ENCODE peak calls at places on chromosome 12, in ten cellular contexts. R is GM23338, C is left ventricle myocardium inferior, G is BJ, U is sigmoid colon, S is body of pancreas, T is colonic mucosa, F is HL-60, K is cardiac fibroblast, H is adrenal gland. M is an unnamed sample.

GRCh38 chr12:9651265-9651729 is 18.2 kb upstream of the CLEC2D start:
- DNase-seq in R (no peak), C (no peak), G (peak), U (no peak), S (no peak), T (no peak), F (peak), K (peak), H (no peak), M (no peak)

GRCh38 chr12:75812341-75813018 is 219.1 kb downstream of the PHLDA1 start:
- DNase-seq in R (peak), C (no peak), G (peak), U (no peak), S (no peak), T (no peak), F (no peak), K (peak), H (no peak), M (no peak)

GRCh38 chr12:55965941-55966407 is at the start of gene PMEL:
- DNase-seq in R (peak), C (no peak), G (no peak), U (peak), S (no peak), T (peak), F (no peak), K (no peak), H (no peak), M (no peak)

GRCh38 chr12:72246370-72246769 is 25.8 kb upstream of the TRHDE start:
- DNase-seq in R (no peak), C (no peak), G (no peak), U (no peak), S (no peak), T (no peak), F (no peak), K (no peak), H (no peak), M (no peak)

GRCh38 chr12:39102474-39103209 is 197.3 kb upstream of the CPNE8 start:
- DNase-seq in R (no peak), C (no peak), G (no peak), U (no peak), S (no peak), T (no peak), F (no peak), K (peak), H (no peak), M (no peak)

GRCh38 chr12:31833541-31833840 is 104.7 kb upstream of the AMN1 start:
- DNase-seq in R (no peak), C (no peak), G (no peak), U (no peak), S (no peak), T (no peak), F (no peak), K (no peak), H (no peak), M (no peak)

GRCh38 chr12:6322352-6322751 is 11.9 kb downstream of the PLEKHG6 start:
- DNase-seq in R (no peak), C (no peak), G (no peak), U (no peak), S (no peak), T (no peak), F (no peak), K (no peak), H (peak), M (no peak)

GRCh38 chr12:90514325-90514724 is 440.7 kb downstream of the CCER1 start:
- DNase-seq in R (no peak), C (no peak), G (peak), U (no peak), S (no peak), T (no peak), F (no peak), K (peak), H (no peak), M (no peak)

GRCh38 chr12:56988207-56988739 is 18.1 kb downstream of the ZBTB39 start:
- DNase-seq in R (peak), C (no peak), G (no peak), U (no peak), S (no peak), T (no peak), F (peak), K (peak), H (no peak), M (no peak)

GRCh38 chr12:132622437-132623071 is 4.0 kb downstream of the P2RX2 start:
- DNase-seq in R (no peak), C (no peak), G (peak), U (no peak), S (no peak), T (no peak), F (no peak), K (peak), H (peak), M (no peak)

GRCh38 chr12:63894132-63894531 is 49.6 kb downstream of the SRGAP1 start:
- DNase-seq in R (no peak), C (no peak), G (no peak), U (no peak), S (no peak), T (no peak), F (peak), K (no peak), H (no peak), M (no peak)

GRCh38 chr12:38289396-38289795 is 27.2 kb upstream of the ALG10B start:
- DNase-seq in R (no peak), C (no peak), G (no peak), U (no peak), S (no peak), T (no peak), F (no peak), K (no peak), H (no peak), M (no peak)

GRCh38 chr12:44915958-44916357 is 39.8 kb upstream of the NELL2 start:
- DNase-seq in R (no peak), C (no peak), G (no peak), U (no peak), S (no peak), T (no peak), F (no peak), K (no peak), H (no peak), M (no peak)

GRCh38 chr12:104750061-104750460 is 208.0 kb downstream of the SLC41A2 start:
- DNase-seq in R (no peak), C (no peak), G (peak), U (no peak), S (no peak), T (no peak), F (peak), K (peak), H (no peak), M (peak)

GRCh38 chr12:45674583-45674982 is 54.9 kb upstream of the ARID2 start:
- DNase-seq in R (no peak), C (peak), G (peak), U (peak), S (no peak), T (no peak), F (no peak), K (peak), H (peak), M (no peak)

GRCh38 chr12:124994435-124994975 is 1.1 kb downstream of the BRI3BP start:
- DNase-seq in R (peak), C (no peak), G (no peak), U (no peak), S (peak), T (peak), F (peak), K (no peak), H (no peak), M (no peak)

GRCh38 chr12:30795660-30796507 is 41.1 kb upstream of the CAPRIN2 start:
- DNase-seq in R (peak), C (peak), G (no peak), U (peak), S (peak), T (peak), F (no peak), K (peak), H (peak), M (no peak)

GRCh38 chr12:44703311-44703910 is 172.7 kb downstream of the NELL2 start:
- DNase-seq in R (no peak), C (no peak), G (no peak), U (no peak), S (no peak), T (no peak), F (no peak), K (no peak), H (no peak), M (no peak)

GRCh38 chr12:106331594-106331993 is 26.0 kb upstream of the POLR3B start:
- DNase-seq in R (peak), C (no peak), G (no peak), U (no peak), S (no peak), T (no peak), F (no peak), K (no peak), H (no peak), M (no peak)

GRCh38 chr12:116150001-116150400 is 127.5 kb downstream of the MED13L start:
- DNase-seq in R (no peak), C (no peak), G (no peak), U (no peak), S (no peak), T (no peak), F (no peak), K (no peak), H (peak), M (no peak)

GRCh38 chr12:74538491-74539258 is 1.0 kb downstream of the ATXN7L3B start:
- DNase-seq in R (no peak), C (no peak), G (no peak), U (no peak), S (peak), T (peak), F (peak), K (peak), H (no peak), M (no peak)

GRCh38 chr12:52604859-52605258 is 3.6 kb upstream of the KRT72 start:
- DNase-seq in R (no peak), C (no peak), G (no peak), U (no peak), S (no peak), T (no peak), F (no peak), K (no peak), H (no peak), M (no peak)

GRCh38 chr12:32545413-32545970 is 133.6 kb upstream of the DNM1L start:
- DNase-seq in R (no peak), C (no peak), G (no peak), U (no peak), S (no peak), T (no peak), F (peak), K (peak), H (no peak), M (no peak)

GRCh38 chr12:47121146-47121545 is 41.4 kb upstream of the AMIGO2 start:
- DNase-seq in R (no peak), C (no peak), G (no peak), U (no peak), S (no peak), T (no peak), F (no peak), K (no peak), H (no peak), M (no peak)

GRCh38 chr12:126247936-126248335 is 1182.7 kb downstream of the AACS start:
- DNase-seq in R (no peak), C (no peak), G (no peak), U (no peak), S (no peak), T (no peak), F (no peak), K (no peak), H (no peak), M (no peak)

GRCh38 chr12:27193854-27194544 is 50.1 kb upstream of the STK38L start:
- DNase-seq in R (no peak), C (peak), G (peak), U (peak), S (peak), T (no peak), F (no peak), K (peak), H (no peak), M (no peak)

GRCh38 chr12:95239216-95239615 is 21.6 kb downstream of the VEZT start:
- DNase-seq in R (no peak), C (no peak), G (no peak), U (no peak), S (no peak), T (no peak), F (no peak), K (no peak), H (no peak), M (no peak)

GRCh38 chr12:95231190-95231589 is 13.6 kb downstream of the VEZT start:
- DNase-seq in R (no peak), C (no peak), G (no peak), U (no peak), S (no peak), T (no peak), F (no peak), K (peak), H (no peak), M (no peak)

GRCh38 chr12:26771861-26772260 is 61.1 kb downstream of the ITPR2 start:
- DNase-seq in R (no peak), C (no peak), G (no peak), U (no peak), S (no peak), T (no peak), F (no peak), K (no peak), H (no peak), M (no peak)

GRCh38 chr12:95116341-95116740 is 42.9 kb upstream of the NR2C1 start:
- DNase-seq in R (no peak), C (no peak), G (no peak), U (no peak), S (no peak), T (no peak), F (no peak), K (no peak), H (no peak), M (no peak)

GRCh38 chr12:49538740-49539403 is at the start of gene KCNH3:
- DNase-seq in R (peak), C (peak), G (no peak), U (peak), S (peak), T (peak), F (peak), K (peak), H (peak), M (peak)

GRCh38 chr12:120775862-120776552 is 50.4 kb downstream of the ACADS start:
- DNase-seq in R (no peak), C (no peak), G (no peak), U (no peak), S (no peak), T (no peak), F (no peak), K (peak), H (no peak), M (no peak)
- TF ChIP-seq CTCF in R (no peak), C (peak), G (no peak), U (no peak), S (no peak), T (no peak), F (no peak), K (no peak), H (no peak), M (no peak)

GRCh38 chr12:12406762-12407161 is 49.9 kb downstream of the BORCS5 start:
- DNase-seq in R (no peak), C (no peak), G (no peak), U (no peak), S (no peak), T (no peak), F (no peak), K (no peak), H (no peak), M (no peak)

GRCh38 chr12:12403264-12404248 is 46.7 kb downstream of the BORCS5 start:
- DNase-seq in R (no peak), C (no peak), G (no peak), U (no peak), S (no peak), T (peak), F (peak), K (peak), H (no peak), M (no peak)

GRCh38 chr12:12408265-12408690 is 51.4 kb downstream of the BORCS5 start:
- DNase-seq in R (no peak), C (no peak), G (no peak), U (no peak), S (no peak), T (no peak), F (no peak), K (no peak), H (no peak), M (no peak)

GRCh38 chr12:12404297-12404696 is 47.4 kb downstream of the BORCS5 start:
- DNase-seq in R (peak), C (no peak), G (no peak), U (no peak), S (no peak), T (no peak), F (no peak), K (no peak), H (no peak), M (no peak)

DNA sequence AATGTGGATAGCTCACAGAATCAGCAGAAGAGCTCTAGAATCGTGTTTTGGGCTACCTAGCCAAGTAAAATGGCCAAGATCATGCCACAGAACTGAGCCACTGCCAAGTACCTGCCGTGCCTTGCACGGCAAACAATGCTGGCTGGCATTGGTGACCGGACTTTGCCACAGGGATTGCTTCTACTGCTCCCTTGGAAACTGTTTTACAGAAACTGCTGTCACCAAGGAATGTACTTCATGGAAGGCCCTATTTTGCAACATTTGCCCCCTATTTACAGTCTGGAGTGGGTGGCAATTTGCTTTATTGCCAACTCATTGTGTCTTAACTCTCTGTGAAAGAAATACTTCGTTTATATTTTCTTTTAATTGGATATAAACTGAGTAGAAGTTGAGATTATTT is 49.0 kb downstream of the BORCS5 start:
- DNase-seq in R (no peak), C (peak), G (no peak), U (no peak), S (peak), T (peak), F (no peak), K (no peak), H (peak), M (no peak)
- H3K4me3 ChIP-seq in R (no peak), C (no peak), G (no peak), U (no peak), S (no peak), T (no peak), F (no peak), K (no peak), H (no peak), M (no peak)

GRCh38 chr12:100375023-100375737 is 18.3 kb downstream of the SLC17A8 start:
- DNase-seq in R (peak), C (peak), G (no peak), U (peak), S (peak), T (peak), F (no peak), K (peak), H (peak), M (no peak)
- TF ChIP-seq CTCF in R (no peak), C (no peak), G (no peak), U (no peak), S (no peak), T (no peak), F (no peak), K (no peak), H (no peak), M (no peak)

GRCh38 chr12:54020587-54020969 is 7.7 kb upstream of the HOXC6 start:
- DNase-seq in R (no peak), C (no peak), G (no peak), U (no peak), S (no peak), T (no peak), F (no peak), K (no peak), H (no peak), M (no peak)
- H3K4me3 ChIP-seq in R (no peak), C (peak), G (no peak), U (no peak), S (no peak), T (no peak), F (no peak), K (no peak), H (peak), M (no peak)

DNA sequence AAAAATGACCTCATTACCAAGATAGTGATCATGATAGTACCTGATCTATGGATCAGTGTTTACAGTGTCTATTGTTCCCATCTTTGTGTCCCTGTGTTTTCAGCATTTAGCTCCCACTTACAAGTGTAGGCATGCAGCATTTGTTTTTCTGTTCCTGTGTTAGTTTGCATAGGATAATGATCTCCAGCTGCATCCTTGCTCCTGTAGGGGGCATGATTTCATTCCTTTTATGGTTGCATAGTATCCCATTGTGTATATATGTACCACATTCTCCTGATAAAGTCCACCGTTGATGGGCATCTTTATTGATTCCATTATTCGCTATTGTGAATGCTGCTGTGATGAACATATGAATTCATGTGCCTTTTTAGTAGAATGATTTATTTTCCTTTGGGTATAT is 215.4 kb upstream of the NAV3 start:
- DNase-seq in R (peak), C (no peak), G (no peak), U (no peak), S (no peak), T (no peak), F (no peak), K (peak), H (no peak), M (no peak)
- TF ChIP-seq CTCF in R (peak), C (no peak), G (peak), U (no peak), S (no peak), T (no peak), F (no peak), K (no peak), H (no peak), M (no peak)

DNA sequence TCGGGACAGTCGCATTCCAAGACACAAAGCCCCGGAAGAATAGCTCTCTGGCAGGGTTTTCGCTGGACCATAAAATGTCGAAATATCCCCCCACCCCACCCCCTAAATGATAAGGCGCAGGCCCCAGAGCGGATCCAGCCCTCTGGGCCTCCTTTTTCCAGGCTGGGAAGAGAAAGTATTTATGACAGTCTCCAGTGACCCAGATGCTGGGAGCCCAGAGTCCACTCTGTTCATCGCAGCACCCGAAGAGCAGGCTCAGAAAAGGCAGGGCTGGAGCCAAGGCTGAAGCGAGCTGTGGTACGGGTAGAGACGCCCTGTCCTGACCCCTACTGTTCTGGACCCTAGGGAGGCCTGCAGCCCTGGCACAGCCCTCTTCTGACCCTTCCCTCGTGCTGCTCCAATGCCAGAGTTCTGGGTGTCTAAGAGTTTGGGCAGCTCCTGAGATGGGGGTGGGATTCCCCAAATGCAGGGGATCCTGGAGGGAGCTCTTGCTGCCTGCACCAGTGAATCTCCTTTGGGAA is 2.0 kb upstream of the HOXC8 start:
- DNase-seq in R (no peak), C (no peak), G (no peak), U (no peak), S (no peak), T (no peak), F (no peak), K (no peak), H (peak), M (no peak)
- H3K4me3 ChIP-seq in R (no peak), C (peak), G (no peak), U (peak), S (no peak), T (no peak), F (peak), K (no peak), H (peak), M (no peak)

GRCh38 chr12:109612003-109612402 is 38.4 kb downstream of the MVK start:
- DNase-seq in R (no peak), C (no peak), G (no peak), U (no peak), S (no peak), T (no peak), F (no peak), K (no peak), H (no peak), M (no peak)

GRCh38 chr12:109610523-109610922 is 36.9 kb downstream of the MVK start:
- DNase-seq in R (no peak), C (no peak), G (no peak), U (no peak), S (no peak), T (no peak), F (no peak), K (no peak), H (no peak), M (no peak)

GRCh38 chr12:109613611-109614455 is 40.2 kb downstream of the MVK start:
- DNase-seq in R (peak), C (no peak), G (no peak), U (no peak), S (no peak), T (no peak), F (no peak), K (no peak), H (no peak), M (no peak)

GRCh38 chr12:109611223-109611622 is 37.6 kb downstream of the MVK start:
- DNase-seq in R (no peak), C (no peak), G (no peak), U (no peak), S (no peak), T (no peak), F (no peak), K (no peak), H (no peak), M (no peak)

GRCh38 chr12:109612975-109613502 is 39.4 kb downstream of the MVK start:
- DNase-seq in R (peak), C (no peak), G (no peak), U (no peak), S (no peak), T (no peak), F (no peak), K (peak), H (no peak), M (no peak)
- TF ChIP-seq CTCF in R (peak), C (peak), G (peak), U (no peak), S (no peak), T (no peak), F (peak), K (peak), H (no peak), M (peak)

M was measured in GM12864.